ENCODE peak calls at places on chromosomes 7 and 10, in seven cellular contexts. K is activated CD4-positive, alpha-beta T cell treated with anti-CD3 and anti-CD28 coated beads, Interleukin-2, amount 50 U/mL, for 24 hours; W is lower lobe of right lung; F is CD4-positive, alpha-beta T cell; B is EL; U is uterus; H is GM10248. I is an unnamed sample.

GRCh38 chr7:2120251-2120660 is 112.5 kb downstream of the MAD1L1 start:
- DNase-seq in K (no peak), W (no peak), F (peak), B (no peak), U (no peak), H (no peak), I (peak)

GRCh38 chr7:2621061-2621828 is 10.5 kb upstream of the TTYH3 start:
- DNase-seq in K (no peak), W (peak), F (no peak), B (peak), U (peak), H (no peak), I (peak)

GRCh38 chr10:492896-493295 is 196.6 kb downstream of the DIP2C start:
- DNase-seq in K (no peak), W (no peak), F (no peak), B (no peak), U (no peak), H (no peak), I (no peak)

GRCh38 chr7:79199961-79200360 is 253.5 kb downstream of the MAGI2 start:
- DNase-seq in K (no peak), W (no peak), F (no peak), B (peak), U (no peak), H (no peak), I (no peak)

GRCh38 chr7:156177396-156178055 is 365.3 kb upstream of the SHH start:
- DNase-seq in K (no peak), W (no peak), F (no peak), B (no peak), U (no peak), H (no peak), I (no peak)

GRCh38 chr10:110651044-110651958 is 7.2 kb downstream of the RBM20 start:
- DNase-seq in K (no peak), W (no peak), F (no peak), B (peak), U (no peak), H (peak), I (no peak)

GRCh38 chr7:74612015-74612829 is 45.3 kb upstream of the GTF2I start:
- DNase-seq in K (no peak), W (peak), F (no peak), B (no peak), U (no peak), H (no peak), I (no peak)

GRCh38 chr7:157056957-157057902 is 46.8 kb upstream of the MNX1 start:
- DNase-seq in K (no peak), W (no peak), F (no peak), B (no peak), U (no peak), H (no peak), I (no peak)

GRCh38 chr7:17640730-17641377 is 299.4 kb downstream of the SNX13 start:
- DNase-seq in K (no peak), W (no peak), F (no peak), B (peak), U (no peak), H (peak), I (no peak)

GRCh38 chr7:37927739-37928444 is 7.5 kb downstream of the EPDR1 start:
- DNase-seq in K (no peak), W (no peak), F (no peak), B (no peak), U (no peak), H (no peak), I (no peak)

GRCh38 chr7:105496501-105496900 is 25.6 kb downstream of the PUS7 start:
- DNase-seq in K (no peak), W (no peak), F (no peak), B (peak), U (no peak), H (no peak), I (no peak)

GRCh38 chr7:134504660-134505164 is 22.7 kb upstream of the AKR1B10 start:
- DNase-seq in K (no peak), W (no peak), F (no peak), B (no peak), U (no peak), H (no peak), I (no peak)

GRCh38 chr10:63614371-63614891 is 93.2 kb downstream of the REEP3 start:
- DNase-seq in K (no peak), W (no peak), F (no peak), B (peak), U (no peak), H (no peak), I (no peak)

GRCh38 chr7:128879939-128880746 is 17.5 kb downstream of the ATP6V1F start:
- DNase-seq in K (no peak), W (peak), F (no peak), B (peak), U (peak), H (no peak), I (peak)

GRCh38 chr7:158976468-158976848 is 120.1 kb downstream of the DYNC2I1 start:
- DNase-seq in K (no peak), W (no peak), F (no peak), B (no peak), U (no peak), H (no peak), I (no peak)

GRCh38 chr7:114084381-114085312 is 165.8 kb upstream of the PPP1R3A start:
- DNase-seq in K (no peak), W (peak), F (no peak), B (no peak), U (peak), H (peak), I (peak)

GRCh38 chr10:114684822-114685209 is 26.7 kb upstream of the ABLIM1 start:
- DNase-seq in K (no peak), W (no peak), F (no peak), B (peak), U (no peak), H (no peak), I (no peak)

GRCh38 chr7:7641129-7641663 is 644 bp downstream of the UMAD1 start:
- DNase-seq in K (no peak), W (no peak), F (no peak), B (peak), U (no peak), H (no peak), I (no peak)

GRCh38 chr7:92402920-92403759 is 44.1 kb upstream of the GATAD1 start:
- DNase-seq in K (no peak), W (no peak), F (no peak), B (peak), U (no peak), H (no peak), I (no peak)

GRCh38 chr7:106486331-106486730 is 174.6 kb downstream of the CCDC71L start:
- DNase-seq in K (no peak), W (no peak), F (no peak), B (peak), U (no peak), H (no peak), I (no peak)

GRCh38 chr10:30581779-30582380 is 47.7 kb downstream of the LYZL2 start:
- DNase-seq in K (no peak), W (no peak), F (no peak), B (peak), U (no peak), H (peak), I (no peak)

GRCh38 chr10:63247771-63248170 is 114.6 kb downstream of the NRBF2 start:
- DNase-seq in K (no peak), W (no peak), F (no peak), B (peak), U (no peak), H (no peak), I (no peak)

GRCh38 chr10:80272793-80273522 is 16.5 kb downstream of the MAT1A start:
- DNase-seq in K (no peak), W (no peak), F (no peak), B (no peak), U (no peak), H (no peak), I (no peak)

GRCh38 chr10:15472431-15473400 is 101.6 kb upstream of the FAM171A1 start:
- DNase-seq in K (no peak), W (no peak), F (no peak), B (peak), U (peak), H (no peak), I (no peak)

GRCh38 chr10:74238031-74238431 is 87.0 kb downstream of the ADK start:
- DNase-seq in K (no peak), W (no peak), F (no peak), B (no peak), U (no peak), H (no peak), I (no peak)

GRCh38 chr7:140010194-140010895 is 52.4 kb downstream of the PARP12 start:
- DNase-seq in K (no peak), W (no peak), F (no peak), B (no peak), U (no peak), H (no peak), I (no peak)

GRCh38 chr7:141115949-141116348 is 42.1 kb downstream of the TMEM178B start:
- DNase-seq in K (no peak), W (no peak), F (no peak), B (no peak), U (no peak), H (no peak), I (no peak)

GRCh38 chr7:44783407-44783806 is 13.1 kb upstream of the PPIA start:
- DNase-seq in K (no peak), W (no peak), F (no peak), B (no peak), U (no peak), H (no peak), I (no peak)

GRCh38 chr10:16835223-16835622 is 18.0 kb upstream of the RSU1 start:
- DNase-seq in K (no peak), W (no peak), F (peak), B (no peak), U (no peak), H (no peak), I (no peak)

GRCh38 chr7:28732037-28732869 is 225.9 kb downstream of the TRIL start:
- DNase-seq in K (no peak), W (no peak), F (no peak), B (peak), U (peak), H (no peak), I (peak)

GRCh38 chr7:3300651-3301471 is at the start of gene SDK1:
- DNase-seq in K (peak), W (peak), F (peak), B (peak), U (peak), H (peak), I (peak)

GRCh38 chr7:20542594-20542993 is 72.9 kb upstream of the ABCB5 start:
- DNase-seq in K (no peak), W (no peak), F (no peak), B (no peak), U (no peak), H (no peak), I (peak)

GRCh38 chr7:31111109-31111451 is 59.0 kb downstream of the ADCYAP1R1 start:
- DNase-seq in K (no peak), W (no peak), F (no peak), B (no peak), U (no peak), H (no peak), I (no peak)

GRCh38 chr7:40965016-40965415 is 737.9 kb downstream of the INHBA start:
- DNase-seq in K (no peak), W (no peak), F (no peak), B (no peak), U (no peak), H (no peak), I (no peak)

GRCh38 chr7:117127585-117128168 is 174.4 kb downstream of the ST7 start:
- DNase-seq in K (no peak), W (no peak), F (peak), B (peak), U (peak), H (no peak), I (no peak)

GRCh38 chr10:86264481-86265231 is 101.9 kb downstream of the GRID1 start:
- DNase-seq in K (no peak), W (peak), F (no peak), B (no peak), U (no peak), H (no peak), I (no peak)

I was measured in Right ventricle myocardium superior.